ENCODE peak calls at places on chromosomes 2 and 18, in four cellular contexts. D is IMR-90, W is K562, V is GM12878. G is an unnamed sample.

GRCh38 chr2:235055891-235056516 is 104.2 kb downstream of the SH3BP4 start:
- DNase-seq in V (no peak), D (no peak), W (peak; percentile 55), G (no peak)

GRCh38 chr2:227816507-227817274 is 3.0 kb downstream of the CCL20 start:
- DNase-seq in W (no peak), V (no peak), D (peak; percentile 27), G (no peak)

GRCh38 chr2:221581986-221582385 is 9.9 kb upstream of the EPHA4 start:
- DNase-seq in D (no peak), W (no peak), V (no peak), G (no peak)

GRCh38 chr18:58221060-58221725 is 177.2 kb downstream of the NEDD4L start:
- DNase-seq in W (peak; percentile 84), D (peak; percentile 53), V (no peak), G (peak; percentile 39)

GRCh38 chr2:60899230-60899891 is 18.0 kb downstream of the REL start:
- DNase-seq in V (peak; percentile 37), D (no peak), W (no peak), G (no peak)

GRCh38 chr18:55475916-55476315 is 112.1 kb downstream of the TCF4 start:
- DNase-seq in W (no peak), V (no peak), D (no peak), G (no peak)

GRCh38 chr2:149038442-149039212 is at the start of gene LYPD6B:
- DNase-seq in D (no peak), W (peak; percentile 40), V (no peak), G (peak; percentile 82)

GRCh38 chr2:240154606-240155005 is 14.1 kb upstream of the OTOS start:
- DNase-seq in V (no peak), D (no peak), W (no peak), G (no peak)

GRCh38 chr2:80548469-80548868 is 243.9 kb upstream of the LRRTM1 start:
- DNase-seq in D (no peak), V (no peak), W (no peak), G (no peak)

GRCh38 chr18:41144444-41144843 is 810.6 kb upstream of the PIK3C3 start:
- DNase-seq in V (no peak), D (peak; percentile 82), W (no peak), G (no peak)

GRCh38 chr2:147663964-147664363 is 180.9 kb upstream of the ACVR2A start:
- DNase-seq in D (no peak), W (no peak), V (no peak), G (no peak)

GRCh38 chr18:6482198-6482977 is 67.7 kb upstream of the L3MBTL4 start:
- DNase-seq in W (peak; percentile 45), V (no peak), D (peak; percentile 67), G (peak; percentile 68)

GRCh38 chr18:76457475-76457874 is 37.6 kb downstream of the ZNF516 start:
- DNase-seq in W (no peak), D (peak; percentile 30), V (no peak), G (peak; percentile 23)

GRCh38 chr2:37649518-37649917 is 21.9 kb downstream of the CDC42EP3 start:
- DNase-seq in V (no peak), D (no peak), W (no peak), G (no peak)

GRCh38 chr18:59950215-59950944 is 50.6 kb downstream of the PMAIP1 start:
- DNase-seq in V (no peak), D (peak; percentile 55), W (no peak), G (no peak)

GRCh38 chr18:47964086-47964485 is 33.6 kb upstream of the SMAD2 start:
- DNase-seq in D (no peak), V (no peak), W (no peak), G (no peak)

GRCh38 chr2:240686460-240686859 is 3.8 kb upstream of the AQP12B start:
- DNase-seq in V (no peak), D (no peak), W (no peak), G (no peak)

GRCh38 chr18:62928316-62928715 is 213.0 kb downstream of the PHLPP1 start:
- DNase-seq in V (no peak), D (peak; percentile 33), W (no peak), G (no peak)

GRCh38 chr18:76610933-76611749 is 116.1 kb upstream of the ZNF516 start:
- DNase-seq in D (peak; percentile 61), V (no peak), W (no peak), G (no peak)

DNA sequence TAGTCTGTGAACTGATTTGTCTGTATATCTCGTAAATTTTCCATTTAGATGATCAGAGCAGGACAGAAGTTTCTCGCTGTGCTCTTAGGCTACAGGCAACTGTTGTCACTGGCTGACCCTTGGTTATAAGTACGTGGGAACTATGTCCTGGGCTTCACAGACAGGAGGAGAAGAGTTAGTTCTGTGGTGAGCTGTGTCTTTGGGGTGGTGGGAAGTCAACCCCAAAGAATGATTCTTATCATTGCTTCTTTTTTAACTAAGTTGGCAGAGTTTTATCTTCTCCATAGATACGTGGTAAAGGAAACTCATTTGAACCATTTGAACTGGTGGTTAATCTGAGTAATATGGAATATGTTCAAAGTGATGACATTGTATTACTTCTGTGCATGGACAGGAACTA is 230.6 kb upstream of the EPAS1 start:
- DNase-seq in V (no peak), D (peak; percentile 55), W (no peak), G (no peak)
- H3K4me1 ChIP-seq in V (no peaks in the 10 kb centered on the region), D (peaks cover 19% of the 10 kb centered on the region), W (no peaks in the 10 kb centered on the region), G (no peaks in the 10 kb centered on the region)

DNA sequence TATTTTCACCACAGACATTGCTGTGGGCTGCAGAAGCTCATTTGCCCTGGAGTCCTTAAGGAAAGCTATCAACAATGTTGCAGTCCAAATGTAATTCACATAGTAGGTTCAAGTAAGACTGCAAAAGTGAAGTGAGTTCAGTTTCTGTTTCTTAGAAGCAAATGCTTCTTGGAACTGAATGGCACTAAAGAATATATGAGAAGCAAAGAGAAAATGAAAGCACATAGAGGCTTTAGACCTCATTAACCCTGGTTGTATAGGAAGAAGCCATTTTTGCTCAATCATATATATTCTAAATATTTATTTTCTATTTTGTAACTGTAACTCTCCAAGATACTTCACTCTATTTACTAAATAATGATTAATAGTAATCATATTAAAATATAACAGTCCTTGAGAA is 292.0 kb downstream of the ZNF804A start:
- DNase-seq in W (no peak), D (peak; percentile 3), V (no peak), G (no peak)
- TF ChIP-seq CHD1 in W (no peak), D (no peak), V (no peak), G (no peak)

GRCh38 chr2:10043906-10044601 is 704 bp downstream of the KLF11 start:
- DNase-seq in W (peak; percentile 89), V (no peak), D (peak; percentile 86), G (peak; percentile 89)
- H3K4me1 ChIP-seq in W (peaks cover 7% of the 10 kb centered on the region), V (no peaks in the 10 kb centered on the region), D (peaks cover 1% of the 10 kb centered on the region), G (peaks cover 3% of the 10 kb centered on the region)

DNA sequence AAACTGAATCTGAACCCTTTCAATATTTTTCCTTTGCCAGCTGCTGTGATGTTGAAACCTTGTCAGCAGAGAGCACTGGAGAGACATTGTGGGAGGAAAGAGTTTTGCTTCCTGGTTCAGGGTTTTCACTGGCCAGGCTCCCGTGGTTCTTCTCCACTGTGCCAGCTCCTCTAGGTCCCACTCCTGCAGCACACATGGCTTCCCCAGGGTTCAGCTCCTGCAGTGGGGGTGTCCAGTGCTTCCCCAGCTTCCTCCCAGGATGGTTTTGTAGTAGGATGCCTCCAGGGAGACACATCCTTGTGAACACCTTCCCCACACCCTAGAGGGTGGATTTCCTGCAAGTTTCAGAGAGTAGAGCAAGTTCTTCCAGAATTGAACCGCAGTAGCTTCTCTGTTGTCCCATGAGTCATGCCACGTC is 24.0 kb upstream of the SULT1C3 start:
- DNase-seq in W (no peak), V (no peak), D (peak; percentile 51), G (no peak)
- TF ChIP-seq CHD1 in W (no peak), V (no peak), D (no peak), G (no peak)

GRCh38 chr2:150530168-150530567 is 42.7 kb upstream of the RND3 start:
- DNase-seq in V (no peak), D (no peak), W (no peak), G (no peak)
- H3K4me1 ChIP-seq in V (no peaks in the 10 kb centered on the region), D (peaks cover 29% of the 10 kb centered on the region), W (no peaks in the 10 kb centered on the region), G (peaks cover 3% of the 10 kb centered on the region)

GRCh38 chr2:95374451-95374915 is 28.0 kb upstream of the FAHD2A start:
- DNase-seq in V (no peak), D (no peak), W (no peak), G (no peak)

GRCh38 chr2:95377216-95377530 is 25.3 kb upstream of the FAHD2A start:
- DNase-seq in D (no peak), V (no peak), W (no peak), G (no peak)

GRCh38 chr2:95374916-95375471 is 27.5 kb upstream of the FAHD2A start:
- DNase-seq in V (no peak), W (no peak), D (peak; percentile 36), G (no peak)

GRCh38 chr2:95376311-95377215 is 25.9 kb upstream of the FAHD2A start:
- DNase-seq in W (no peak), V (no peak), D (no peak), G (no peak)

DNA sequence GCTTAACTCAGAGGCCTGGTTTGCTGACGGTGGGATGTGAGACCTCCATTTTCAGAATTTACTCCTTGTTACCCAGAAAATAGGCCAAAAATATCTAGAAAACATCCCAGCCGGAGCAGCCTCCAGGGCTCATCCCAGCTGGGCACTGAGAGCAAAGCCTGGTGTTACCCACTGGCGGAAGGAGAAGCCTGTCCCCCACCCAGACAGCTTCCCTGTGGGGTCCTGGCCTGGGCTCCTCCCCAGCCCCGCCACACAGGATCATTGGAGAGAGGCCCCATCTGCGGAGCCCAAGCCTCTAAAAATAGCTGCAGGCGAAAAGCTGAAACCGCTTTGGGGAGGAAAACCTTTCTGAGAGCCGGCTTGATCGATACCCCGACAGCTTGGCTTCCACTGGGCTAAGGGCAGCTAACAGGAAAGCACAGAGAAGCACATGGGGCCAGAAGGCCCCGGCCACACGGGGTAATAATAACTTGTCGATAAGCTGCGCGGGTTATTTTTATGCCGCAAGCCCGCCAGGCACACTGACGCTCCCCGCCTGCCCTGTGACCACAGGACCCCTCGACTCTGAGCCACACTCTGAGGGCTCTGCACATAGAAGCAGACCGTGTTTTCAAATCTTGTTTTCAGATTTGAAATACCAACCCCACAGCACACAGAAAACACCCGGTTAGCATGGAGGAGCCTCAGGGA is 26.8 kb upstream of the FAHD2A start:
- DNase-seq in D (no peak), V (no peak), W (no peak), G (no peak)
- TF ChIP-seq CHD1 in D (no peak), V (no peak), W (no peak), G (no peak)

G was measured in H1.